ENCODE peak calls at places on chromosome 12, in five cellular contexts. R is astrocyte of the spinal cord, G is fibroblast of lung, K is fibroblast of pulmonary artery, O is left ventricle myocardium inferior. Q is an unnamed sample.

GRCh38 chr12:120710805-120711296 is 593 bp downstream of the UNC119B start:
- DNase-seq in R (no peak), G (no peak), K (no peak), O (no peak), Q (no peak)

GRCh38 chr12:108833757-108834472 is 23.5 kb downstream of the SSH1 start:
- DNase-seq in R (peak), G (peak), K (peak), O (peak), Q (peak)

GRCh38 chr12:106139422-106140141 is 828 bp upstream of the NUAK1 start:
- DNase-seq in R (peak), G (peak), K (peak), O (peak), Q (peak)

GRCh38 chr12:57522019-57522886 is at the start of gene MBD6:
- DNase-seq in R (peak), G (peak), K (peak), O (peak), Q (peak)

GRCh38 chr12:18998343-18999270 is 130.9 kb upstream of the PLEKHA5 start:
- DNase-seq in R (peak), G (peak), K (peak), O (no peak), Q (peak)

GRCh38 chr12:117158911-117159310 is 31.4 kb downstream of the FBXO21 start:
- DNase-seq in R (no peak), G (no peak), K (peak), O (no peak), Q (peak)

GRCh38 chr12:102202556-102202955 is 4.9 kb upstream of the PMCH start:
- DNase-seq in R (no peak), G (no peak), K (peak), O (no peak), Q (no peak)

GRCh38 chr12:100716949-100717732 is 77.4 kb upstream of the ANO4 start:
- DNase-seq in R (peak), G (peak), K (peak), O (no peak), Q (no peak)

GRCh38 chr12:52628841-52629240 is 10.5 kb upstream of the KRT73 start:
- DNase-seq in R (no peak), G (no peak), K (no peak), O (no peak), Q (no peak)

GRCh38 chr12:79886917-79887519 is 47.9 kb downstream of the PPP1R12A start:
- DNase-seq in R (peak), G (peak), K (peak), O (no peak), Q (peak)

DNA sequence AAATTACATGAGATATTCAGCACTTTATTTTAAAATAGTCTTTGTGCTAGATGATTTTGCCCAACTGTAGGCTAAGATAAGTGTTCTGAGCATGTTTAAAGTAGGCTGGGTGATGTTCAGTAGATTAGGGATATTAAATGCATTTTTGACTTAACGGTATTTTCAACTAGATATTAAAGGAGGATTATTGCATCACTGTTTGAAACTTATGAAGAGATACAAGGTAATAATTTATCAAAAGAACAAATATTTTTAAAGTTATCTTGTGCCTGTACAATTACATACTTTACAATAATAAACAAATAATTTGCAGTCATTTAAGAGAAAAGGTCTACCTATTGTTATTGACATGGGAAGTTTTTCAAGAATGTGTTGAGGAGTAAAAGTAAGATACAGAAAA is 368.6 kb upstream of the DCN start:
- DNase-seq in R (no peak), G (no peak), K (no peak), O (no peak), Q (no peak)
- H3K4me3 ChIP-seq in R (no peak), G (no peak), K (no peak), O (no peak), Q (no peak)

DNA sequence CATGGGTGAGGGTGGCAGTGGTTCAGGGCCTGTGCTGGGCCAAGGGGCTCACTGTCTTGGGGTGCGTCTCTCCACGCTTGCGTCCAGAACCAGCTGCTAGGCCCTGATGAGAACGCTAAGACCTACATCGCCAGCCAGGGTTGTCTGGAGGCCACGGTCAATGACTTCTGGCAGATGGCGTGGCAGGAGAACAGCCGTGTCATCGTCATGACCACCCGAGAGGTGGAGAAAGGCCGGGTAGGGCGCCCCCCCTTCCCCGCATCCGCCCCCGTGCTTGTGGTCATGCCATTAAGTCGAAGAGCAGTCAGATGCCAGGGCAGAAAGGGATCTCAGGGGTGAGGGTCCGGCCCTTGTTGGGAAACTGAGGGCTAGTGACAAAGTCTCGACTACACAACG is 5.2 kb downstream of the PTPN6 start:
- DNase-seq in R (no peak), G (no peak), K (no peak), O (no peak), Q (no peak)
- H3K4me3 ChIP-seq in R (no peak), G (no peak), K (no peak), O (no peak), Q (no peak)

DNA sequence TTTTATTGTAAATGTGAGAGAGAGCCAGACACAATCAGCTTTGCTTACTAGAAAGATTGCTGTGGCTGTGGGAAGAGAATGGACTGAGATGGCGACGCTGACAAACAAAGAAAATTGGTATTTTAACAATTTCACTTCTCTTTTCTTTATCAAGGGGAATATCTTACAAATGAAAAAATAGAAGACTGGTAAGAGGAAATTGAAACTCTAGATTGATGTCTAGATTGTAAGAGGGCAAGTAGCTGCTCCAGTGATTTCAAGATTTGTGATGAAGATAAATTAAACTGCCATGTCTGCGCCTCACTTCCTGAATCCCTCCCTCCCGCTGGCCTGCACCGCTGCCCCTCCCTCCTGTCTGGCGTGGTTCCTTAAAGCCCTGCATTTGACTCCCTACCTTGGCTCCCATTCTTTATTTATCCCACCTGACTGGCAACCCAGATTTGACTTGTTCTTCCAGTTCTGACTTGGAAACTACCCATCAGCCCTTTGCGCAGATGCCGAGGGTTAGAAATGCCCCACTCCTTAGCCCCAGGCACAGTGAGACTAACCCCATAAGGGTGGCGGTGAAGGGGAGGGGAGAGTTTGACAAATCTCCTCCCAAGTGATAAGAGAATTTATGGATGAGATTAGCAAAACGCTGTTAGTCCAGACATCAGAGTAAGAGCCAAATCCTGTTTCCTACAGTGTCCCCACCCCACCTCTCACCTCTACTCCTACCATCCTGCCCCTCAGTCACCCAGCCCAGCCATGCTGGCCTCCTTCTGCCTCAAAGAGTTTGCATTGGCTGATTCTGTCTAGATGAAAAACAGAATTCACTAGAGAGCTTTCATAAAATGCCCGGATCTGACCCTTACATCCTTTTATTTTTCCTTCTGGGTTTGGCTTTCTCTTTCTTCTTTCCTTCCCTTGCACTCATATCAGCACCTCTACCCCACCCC is 125.3 kb upstream of the ATF7IP start:
- DNase-seq in R (no peak), G (no peak), K (no peak), O (no peak), Q (no peak)
- H3K4me3 ChIP-seq in R (no peak), G (no peak), K (no peak), O (peak), Q (no peak)

GRCh38 chr12:67459173-67459572 is 189.4 kb upstream of the DYRK2 start:
- DNase-seq in R (no peak), G (no peak), K (no peak), O (no peak), Q (no peak)

GRCh38 chr12:67455236-67455635 is 186.1 kb downstream of the CAND1 start:
- DNase-seq in R (no peak), G (no peak), K (no peak), O (no peak), Q (no peak)

GRCh38 chr12:67457136-67457535 is 188.0 kb downstream of the CAND1 start:
- DNase-seq in R (no peak), G (no peak), K (no peak), O (no peak), Q (peak)

GRCh38 chr12:67457799-67458680 is 188.9 kb downstream of the CAND1 start:
- DNase-seq in R (no peak), G (no peak), K (peak), O (no peak), Q (peak)

GRCh38 chr12:67456281-67456918 is 187.2 kb downstream of the CAND1 start:
- DNase-seq in R (peak), G (peak), K (peak), O (no peak), Q (peak)
- H3K4me3 ChIP-seq in R (no peak), G (no peak), K (no peak), O (no peak), Q (no peak)

GRCh38 chr12:93740721-93741120 is 63.5 kb downstream of the CRADD start:
- DNase-seq in R (no peak), G (peak), K (no peak), O (no peak), Q (peak)

GRCh38 chr12:93737457-93738198 is 60.5 kb downstream of the CRADD start:
- DNase-seq in R (no peak), G (no peak), K (no peak), O (no peak), Q (peak)

GRCh38 chr12:93736640-93737178 is 59.5 kb downstream of the CRADD start:
- DNase-seq in R (no peak), G (no peak), K (no peak), O (no peak), Q (no peak)

GRCh38 chr12:93741741-93742085 is 64.5 kb downstream of the CRADD start:
- DNase-seq in R (no peak), G (no peak), K (no peak), O (no peak), Q (peak)

GRCh38 chr12:93738199-93739058 is 61.3 kb downstream of the CRADD start:
- DNase-seq in R (no peak), G (no peak), K (no peak), O (no peak), Q (peak)
- H3K4me3 ChIP-seq in R (no peak), G (peak), K (no peak), O (peak), Q (peak)

GRCh38 chr12:46265102-46265501 is 3.7 kb downstream of the SLC38A1 start:
- DNase-seq in R (no peak), G (no peak), K (no peak), O (no peak), Q (no peak)
- H3K4me3 ChIP-seq in R (no peak), G (no peak), K (no peak), O (peak), Q (peak)

GRCh38 chr12:47188576-47189441 is 109.0 kb upstream of the AMIGO2 start:
- DNase-seq in R (peak), G (peak), K (peak), O (no peak), Q (peak)
- H3K4me3 ChIP-seq in R (no peak), G (no peak), K (no peak), O (no peak), Q (no peak)

GRCh38 chr12:12736759-12737676 is 19.9 kb downstream of the CDKN1B start:
- DNase-seq in R (peak), G (peak), K (peak), O (no peak), Q (peak)

GRCh38 chr12:12733118-12733517 is 15.9 kb downstream of the CDKN1B start:
- DNase-seq in R (no peak), G (no peak), K (no peak), O (no peak), Q (no peak)

GRCh38 chr12:12734054-12734453 is 16.9 kb downstream of the CDKN1B start:
- DNase-seq in R (peak), G (peak), K (no peak), O (no peak), Q (peak)

GRCh38 chr12:12735301-12735700 is 18.1 kb downstream of the CDKN1B start:
- DNase-seq in R (peak), G (no peak), K (no peak), O (no peak), Q (peak)

GRCh38 chr12:12734561-12735071 is 17.4 kb downstream of the CDKN1B start:
- DNase-seq in R (peak), G (no peak), K (no peak), O (no peak), Q (peak)
- H3K4me3 ChIP-seq in R (no peak), G (peak), K (no peak), O (peak), Q (no peak)

GRCh38 chr12:65533177-65533883 is 254.8 kb downstream of the MSRB3 start:
- DNase-seq in R (peak), G (peak), K (peak), O (no peak), Q (peak)
- H3K4me3 ChIP-seq in R (no peak), G (no peak), K (no peak), O (no peak), Q (no peak)